ENCODE peak calls at places on chromosomes 11 and 22, in eight cellular contexts. W is skeletal muscle cell; N is pancreas; V is HEK293T; R is activated CD8-positive, alpha-beta memory T cell treated with anti-CD3 and anti-CD28 coated beads, Interleukin-2, amount 50 U/mL, for 4 hours; M is stimulated activated CD8-positive, alpha-beta memory T cell treated with anti-CD3 and anti-CD28 coated beads, Interleukin-4, amount 100 ng/mL, for 1 hour; P is neuronal stem cell; F is CD8-positive, alpha-beta T cell. O is an unnamed sample.

GRCh38 chr11:45142241-45142885 is 4.1 kb upstream of the PRDM11 start:
- DNase-seq in W (peak), N (no peak), V (no peak), R (no peak), M (no peak), P (no peak), F (peak), O (no peak)

GRCh38 chr11:65591939-65592814 is 3.4 kb downstream of the KCNK7 start:
- DNase-seq in W (no peak), N (peak), V (no peak), R (no peak), M (no peak), P (no peak), F (no peak), O (no peak)

GRCh38 chr11:81644239-81644840 is 1089.3 kb downstream of the FAM181B start:
- DNase-seq in W (no peak), N (no peak), V (peak), R (no peak), M (no peak), P (peak), F (no peak), O (peak)

GRCh38 chr11:127376316-127376715 is 375.7 kb upstream of the KIRREL3 start:
- DNase-seq in W (no peak), N (no peak), V (no peak), R (no peak), M (no peak), P (no peak), F (no peak), O (no peak)

GRCh38 chr11:128516886-128517285 is 70.5 kb downstream of the ETS1 start:
- DNase-seq in W (no peak), N (no peak), V (no peak), R (no peak), M (no peak), P (no peak), F (no peak), O (no peak)

GRCh38 chr11:46294365-46295309 is 17.2 kb downstream of the CREB3L1 start:
- DNase-seq in W (peak), N (peak), V (no peak), R (no peak), M (no peak), P (peak), F (no peak), O (no peak)

GRCh38 chr11:119486691-119487259 is 63.8 kb upstream of the THY1 start:
- DNase-seq in W (no peak), N (no peak), V (no peak), R (no peak), M (no peak), P (no peak), F (no peak), O (no peak)

GRCh38 chr22:46678003-46678657 is 57.9 kb downstream of the GRAMD4 start:
- DNase-seq in W (no peak), N (no peak), V (no peak), R (no peak), M (no peak), P (no peak), F (no peak), O (no peak)

GRCh38 chr22:22552630-22553029 is 6.4 kb downstream of the PRAME start:
- DNase-seq in W (no peak), N (no peak), V (no peak), R (no peak), M (no peak), P (no peak), F (no peak), O (no peak)

GRCh38 chr11:114479331-114479730 is 40.1 kb downstream of the REXO2 start:
- DNase-seq in W (no peak), N (no peak), V (no peak), R (no peak), M (no peak), P (no peak), F (no peak), O (no peak)